ENCODE peak calls at places on chromosome 19, in eight cellular contexts. O is GM12865; Y is cardiac fibroblast; T is AG04450; I is esophagus squamous epithelium; X is fibroblast of mammary gland; Z is thoracic aorta; R is CD8-positive, alpha-beta T cell. N is an unnamed sample.

GRCh38 chr19:18274776-18275356 is 614 bp upstream of the IQCN start:
- DNase-seq in O (no peak), Y (peak), T (no peak), I (no peak), X (peak), Z (peak), R (no peak), N (peak)

GRCh38 chr19:53868091-53868891 is 608 bp downstream of the MYADM start:
- DNase-seq in O (no peak), Y (peak), T (no peak), I (no peak), X (peak), Z (no peak), R (no peak), N (peak)

GRCh38 chr19:38290631-38291147 is 13.4 kb upstream of the C19orf33 start:
- DNase-seq in O (no peak), Y (peak), T (peak), I (no peak), X (peak), Z (no peak), R (no peak), N (peak)

GRCh38 chr19:1384085-1384462 is 367 bp downstream of the NDUFS7 start:
- DNase-seq in O (no peak), Y (no peak), T (no peak), I (no peak), X (no peak), Z (no peak), R (no peak), N (no peak)

GRCh38 chr19:13633109-13633508 is 126.8 kb upstream of the CACNA1A start:
- DNase-seq in O (no peak), Y (peak), T (peak), I (no peak), X (peak), Z (no peak), R (no peak), N (peak)

GRCh38 chr19:53907193-53907581 is 1.9 kb upstream of the CACNG7 start:
- DNase-seq in O (no peak), Y (no peak), T (no peak), I (no peak), X (no peak), Z (no peak), R (no peak), N (no peak)

GRCh38 chr19:4688587-4688986 is 18.4 kb upstream of the MYDGF start:
- DNase-seq in O (no peak), Y (no peak), T (no peak), I (no peak), X (no peak), Z (no peak), R (no peak), N (no peak)

GRCh38 chr19:34675250-34675649 is 1.7 kb downstream of the SCGB2B2 start:
- DNase-seq in O (no peak), Y (no peak), T (no peak), I (no peak), X (no peak), Z (no peak), R (no peak), N (no peak)

GRCh38 chr19:54023191-54023590 is 31.8 kb downstream of the CACNG6 start:
- DNase-seq in O (no peak), Y (no peak), T (no peak), I (no peak), X (no peak), Z (no peak), R (no peak), N (no peak)

GRCh38 chr19:46783670-46784069 is 4.7 kb downstream of the SLC1A5 start:
- DNase-seq in O (no peak), Y (no peak), T (no peak), I (no peak), X (no peak), Z (no peak), R (no peak), N (no peak)

GRCh38 chr19:17757125-17757524 is 5.8 kb downstream of the FCHO1 start:
- DNase-seq in O (no peak), Y (peak), T (no peak), I (no peak), X (peak), Z (no peak), R (no peak), N (peak)

GRCh38 chr19:19021115-19021514 is 12.2 kb downstream of the SUGP2 start:
- DNase-seq in O (no peak), Y (peak), T (peak), I (no peak), X (peak), Z (no peak), R (no peak), N (peak)

GRCh38 chr19:37983916-37984315 is 76.9 kb downstream of the SIPA1L3 start:
- DNase-seq in O (no peak), Y (no peak), T (no peak), I (no peak), X (no peak), Z (no peak), R (no peak), N (no peak)

GRCh38 chr19:806815-807421 is 9.7 kb downstream of the PTBP1 start:
- DNase-seq in O (no peak), Y (no peak), T (no peak), I (no peak), X (no peak), Z (no peak), R (no peak), N (no peak)

GRCh38 chr19:12156254-12157058 is at the start of gene ZNF625:
- DNase-seq in O (peak), Y (peak), T (peak), I (no peak), X (peak), Z (peak), R (no peak), N (peak)

GRCh38 chr19:55600336-55601028 is 394 bp downstream of the ZNF524 start:
- DNase-seq in O (no peak), Y (no peak), T (no peak), I (peak), X (no peak), Z (no peak), R (peak), N (no peak)

GRCh38 chr19:18429717-18430416 is 8.1 kb downstream of the ISYNA1 start:
- DNase-seq in O (no peak), Y (no peak), T (no peak), I (no peak), X (no peak), Z (no peak), R (no peak), N (peak)

GRCh38 chr19:37056776-37057175 is 21.5 kb upstream of the ZNF420 start:
- DNase-seq in O (no peak), Y (no peak), T (no peak), I (no peak), X (no peak), Z (no peak), R (no peak), N (no peak)

GRCh38 chr19:44689290-44690130 is 9.4 kb upstream of the CEACAM16 start:
- DNase-seq in O (peak), Y (peak), T (peak), I (no peak), X (peak), Z (peak), R (peak), N (peak)
- H3K4me3 ChIP-seq in O (no peak), Y (no peak), T (no peak), I (no peak), X (no peak), Z (no peak), R (no peak), N (no peak)

GRCh38 chr19:32771596-32771995 is 52.0 kb downstream of the TDRD12 start:
- DNase-seq in O (no peak), Y (no peak), T (no peak), I (no peak), X (no peak), Z (no peak), R (no peak), N (no peak)
- TF ChIP-seq CTCF in O (no peak), Y (no peak), T (no peak), I (no peak), X (no peak), Z (no peak), R (no peak), N (no peak)

GRCh38 chr19:23917856-23918255 is 3.2 kb downstream of the ZNF726 start:
- DNase-seq in O (no peak), Y (no peak), T (no peak), I (no peak), X (no peak), Z (no peak), R (no peak), N (peak)

GRCh38 chr19:23909222-23909621 is 5.5 kb upstream of the ZNF726 start:
- DNase-seq in O (no peak), Y (no peak), T (no peak), I (no peak), X (no peak), Z (no peak), R (no peak), N (no peak)

GRCh38 chr19:23913931-23914330 is 755 bp upstream of the ZNF726 start:
- DNase-seq in O (no peak), Y (no peak), T (no peak), I (no peak), X (no peak), Z (no peak), R (no peak), N (no peak)

GRCh38 chr19:23916991-23917390 is 2.3 kb downstream of the ZNF726 start:
- DNase-seq in O (no peak), Y (no peak), T (no peak), I (no peak), X (peak), Z (no peak), R (no peak), N (peak)

DNA sequence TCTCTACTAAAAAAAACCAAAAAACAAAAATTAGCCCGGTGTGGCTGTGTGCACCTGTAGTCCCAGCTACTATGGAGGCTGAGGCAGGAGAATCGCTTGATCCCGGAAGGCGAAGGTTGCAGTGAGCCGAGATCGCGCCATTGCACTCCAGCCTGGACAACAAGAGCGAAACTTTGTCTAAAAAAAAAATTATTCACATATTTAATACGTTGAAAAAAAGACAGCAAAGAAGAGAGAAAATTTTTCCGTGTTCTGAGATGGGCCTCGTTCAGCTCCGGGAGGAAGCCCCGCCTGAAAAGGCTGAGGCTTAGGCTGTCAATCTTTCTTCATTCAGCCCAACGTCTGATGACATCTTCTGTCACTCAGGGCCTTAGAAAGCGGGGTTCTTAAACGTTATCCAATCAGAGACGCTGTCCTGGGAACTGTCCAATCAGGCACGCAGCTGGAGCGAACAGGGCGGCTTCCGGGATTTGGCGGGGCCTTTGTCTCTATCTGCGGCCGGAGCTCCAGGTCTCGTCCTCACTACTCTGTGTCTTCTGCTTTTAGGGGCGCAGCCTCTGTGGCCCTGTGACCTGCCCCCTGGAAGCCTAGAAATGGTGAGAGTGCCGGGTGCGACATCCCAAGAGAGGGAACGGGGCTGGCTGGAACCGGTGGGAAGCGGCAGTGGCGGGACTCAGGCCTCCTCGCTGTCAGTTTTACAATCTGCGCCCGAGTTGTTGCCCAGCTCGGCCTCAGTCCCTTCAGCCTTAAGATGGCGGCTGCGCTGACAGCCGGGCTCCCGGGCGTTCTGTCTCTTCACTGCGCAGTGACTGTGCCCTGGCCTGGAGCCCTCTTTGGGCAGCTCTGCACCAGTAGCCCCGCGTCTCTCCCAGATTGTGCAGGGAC is at the start of gene ZNF726:
- DNase-seq in O (peak), Y (peak), T (peak), I (peak), X (peak), Z (peak), R (peak), N (peak)
- H3K4me3 ChIP-seq in O (peak), Y (peak), T (peak), I (peak), X (peak), Z (peak), R (peak), N (peak)

DNA sequence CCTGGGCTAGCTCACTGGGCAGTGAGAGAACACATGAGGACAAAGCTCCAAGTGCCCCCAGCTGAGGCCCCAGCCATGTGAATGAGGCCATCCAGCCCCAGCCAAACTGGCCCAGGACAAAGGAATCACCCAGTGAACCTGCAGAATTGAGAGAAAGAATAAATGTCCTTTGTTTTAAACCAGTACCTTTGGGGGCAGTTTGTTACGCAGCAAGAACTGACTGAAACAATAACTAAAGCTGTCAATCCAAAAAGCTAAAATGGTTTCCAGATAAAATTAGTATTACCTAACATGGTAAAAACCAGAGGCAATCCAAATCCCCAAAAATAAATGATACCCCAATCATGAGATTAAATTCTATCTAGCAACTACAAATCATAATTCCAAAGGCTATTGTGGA is 69.6 kb downstream of the ZNF557 start:
- DNase-seq in O (no peak), Y (no peak), T (no peak), I (no peak), X (no peak), Z (no peak), R (no peak), N (no peak)
- TF ChIP-seq CTCF in O (no peak), Y (no peak), T (no peak), I (no peak), X (no peak), Z (no peak), R (no peak), N (no peak)

GRCh38 chr19:2490659-2491058 is 14.7 kb downstream of the GADD45B start:
- DNase-seq in O (no peak), Y (no peak), T (no peak), I (no peak), X (no peak), Z (no peak), R (no peak), N (no peak)

GRCh38 chr19:2492870-2493269 is 16.9 kb downstream of the GADD45B start:
- DNase-seq in O (no peak), Y (no peak), T (no peak), I (no peak), X (no peak), Z (no peak), R (no peak), N (no peak)

GRCh38 chr19:2488942-2489731 is 13.2 kb downstream of the GADD45B start:
- DNase-seq in O (peak), Y (peak), T (no peak), I (no peak), X (no peak), Z (no peak), R (no peak), N (peak)

GRCh38 chr19:2488405-2488941 is 12.5 kb downstream of the GADD45B start:
- DNase-seq in O (no peak), Y (no peak), T (no peak), I (no peak), X (no peak), Z (no peak), R (no peak), N (no peak)

GRCh38 chr19:2491130-2491801 is 15.3 kb downstream of the GADD45B start:
- DNase-seq in O (peak), Y (peak), T (no peak), I (no peak), X (peak), Z (no peak), R (no peak), N (peak)
- H3K4me3 ChIP-seq in O (no peak), Y (no peak), T (no peak), I (no peak), X (no peak), Z (no peak), R (no peak), N (no peak)

N was measured in choroid plexus epithelial cell.